ENCODE peak calls at places on chromosomes 3 and 15, in five cellular contexts. B is ovary, M is LoVo, Q is HuH-7, E is erythroblast. S is an unnamed sample.

GRCh38 chr3:40970067-40970466 is 229.2 kb upstream of the CTNNB1 start:
- DNase-seq in B (no peak), E (no peak), M (no peak), Q (no peak), S (no peak)

GRCh38 chr3:194761384-194761783 is 75.7 kb downstream of the FAM43A start:
- DNase-seq in M (no peak), Q (no peak), B (no peak), E (no peak), S (no peak)

GRCh38 chr3:48425281-48425812 is 4.5 kb downstream of the PLXNB1 start:
- DNase-seq in B (peak), M (no peak), E (no peak), Q (no peak), S (no peak)

GRCh38 chr15:96735621-96736020 is 405.1 kb downstream of the NR2F2 start:
- DNase-seq in Q (no peak), M (no peak), E (no peak), B (no peak), S (peak)

GRCh38 chr15:29107291-29107890 is 162.2 kb downstream of the NSMCE3 start:
- DNase-seq in E (no peak), M (no peak), Q (no peak), B (no peak), S (no peak)

GRCh38 chr3:188792788-188793187 is 379.0 kb upstream of the TPRG1 start:
- DNase-seq in M (no peak), B (no peak), E (no peak), Q (peak), S (no peak)

GRCh38 chr3:160279657-160280056 is 54.4 kb downstream of the C3orf80 start:
- DNase-seq in M (no peak), E (no peak), Q (no peak), B (no peak), S (no peak)

GRCh38 chr3:112503304-112503972 is 4.2 kb upstream of the BTLA start:
- DNase-seq in Q (no peak), M (no peak), E (no peak), B (no peak), S (no peak)

GRCh38 chr3:16515885-16516420 is 2.5 kb upstream of the RFTN1 start:
- DNase-seq in M (no peak), Q (no peak), E (no peak), B (no peak), S (no peak)

GRCh38 chr15:65595960-65596359 is 15.0 kb downstream of the INTS14 start:
- DNase-seq in M (no peak), Q (peak), E (peak), B (no peak), S (no peak)

GRCh38 chr15:100002091-100002620 is 268.9 kb upstream of the LYSMD4 start:
- DNase-seq in E (no peak), Q (no peak), B (no peak), M (no peak), S (no peak)

GRCh38 chr3:125644036-125645025 is 49.0 kb upstream of the OSBPL11 start:
- DNase-seq in B (no peak), M (no peak), Q (peak), E (no peak), S (no peak)

GRCh38 chr15:32849769-32850668 is 132.2 kb downstream of the GREM1 start:
- DNase-seq in Q (no peak), M (no peak), B (no peak), E (no peak), S (peak)

GRCh38 chr3:51967384-51968174 is at the start of gene PCBP4:
- DNase-seq in Q (peak), B (peak), M (peak), E (peak), S (no peak)

GRCh38 chr15:58019503-58020376 is 45.8 kb downstream of the ALDH1A2 start:
- DNase-seq in E (no peak), M (no peak), B (no peak), Q (no peak), S (no peak)

S was measured in Caki2.